ENCODE peak calls at places on chromosomes 4 and X, in four cellular contexts. J, Q, H and O are unnamed samples.

GRCh38 chr4:125070869-125071268 is 243.9 kb upstream of the FAT4 start:
- DNase-seq in J (no peak), Q (no peak), H (no peak), O (no peak)

GRCh38 chrX:55867254-55867653 is 149.7 kb downstream of the RRAGB start:
- DNase-seq in J (no peak), Q (no peak), H (peak), O (no peak)

GRCh38 chr4:88604978-88605678 is 12.8 kb downstream of the HERC3 start:
- DNase-seq in J (no peak), Q (no peak), H (no peak), O (no peak)

GRCh38 chr4:71064521-71064920 is 71.1 kb downstream of the DCK start:
- DNase-seq in J (no peak), Q (no peak), H (no peak), O (no peak)

GRCh38 chr4:38788327-38788726 is 5.5 kb upstream of the TLR10 start:
- DNase-seq in J (no peak), Q (no peak), H (no peak), O (no peak)

GRCh38 chrX:111445485-111445884 is 33.5 kb upstream of the DCX start:
- DNase-seq in J (peak), Q (peak), H (no peak), O (no peak)

GRCh38 chr4:1180663-1181062 is 8.3 kb upstream of the SPON2 start:
- DNase-seq in J (no peak), Q (no peak), H (no peak), O (no peak)

GRCh38 chrX:123086768-123087167 is 97.3 kb upstream of the GRIA3 start:
- DNase-seq in J (no peak), Q (no peak), H (no peak), O (no peak)

GRCh38 chr4:102560115-102560514 is 59.0 kb downstream of the NFKB1 start:
- DNase-seq in J (no peak), Q (no peak), H (no peak), O (no peak)

GRCh38 chr4:151641167-151641566 is 119.6 kb downstream of the GATB start:
- DNase-seq in J (no peak), Q (peak), H (no peak), O (no peak)

GRCh38 chr4:105196523-105197145 is 50.0 kb downstream of the TET2 start:
- DNase-seq in J (peak), Q (no peak), H (peak), O (no peak)

GRCh38 chr4:124018383-124019317 is 622.1 kb downstream of the SPRY1 start:
- DNase-seq in J (no peak), Q (peak), H (peak), O (no peak)

GRCh38 chr4:139596680-139597279 is 40.8 kb upstream of the SETD7 start:
- DNase-seq in J (no peak), Q (no peak), H (no peak), O (no peak)

GRCh38 chrX:40402771-40403533 is 177.8 kb upstream of the ATP6AP2 start:
- DNase-seq in J (peak), Q (no peak), H (no peak), O (no peak)

GRCh38 chr4:6338175-6338950 is 68.7 kb downstream of the WFS1 start:
- DNase-seq in J (no peak), Q (no peak), H (no peak), O (no peak)

GRCh38 chr4:57850141-57850540 is 740.0 kb upstream of the IGFBP7 start:
- DNase-seq in J (no peak), Q (no peak), H (no peak), O (no peak)

GRCh38 chrX:153400146-153401132 is 711 bp downstream of the PNMA6E start:
- DNase-seq in J (peak), Q (peak), H (no peak), O (peak)

GRCh38 chr4:6324999-6325790 is 55.5 kb downstream of the WFS1 start:
- DNase-seq in J (no peak), Q (no peak), H (no peak), O (no peak)

GRCh38 chr4:16102356-16102755 is 18.5 kb upstream of the PROM1 start:
- DNase-seq in J (no peak), Q (no peak), H (no peak), O (no peak)

DNA sequence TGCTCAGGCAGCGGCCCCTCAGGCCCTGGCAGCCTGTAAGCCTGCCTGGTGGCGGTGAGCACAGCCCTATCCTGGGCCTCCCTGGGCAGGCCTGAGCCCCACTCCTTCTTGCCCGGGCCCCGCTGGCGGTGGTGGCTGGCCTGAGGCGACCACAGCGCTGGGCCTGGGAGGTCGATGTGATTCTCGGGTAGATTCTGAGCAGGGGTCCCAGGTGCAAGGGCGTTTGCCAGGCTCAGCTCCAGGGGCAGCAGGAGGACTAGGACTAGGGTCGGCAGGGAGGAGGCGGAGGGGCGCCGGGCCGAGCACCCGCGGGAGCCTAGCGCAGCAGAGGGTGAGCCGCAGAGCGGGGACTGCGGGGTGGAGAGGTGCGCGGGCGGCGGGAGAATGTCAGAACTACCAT is 17.0 kb downstream of the FAM9A start:
- DNase-seq in J (no peak), Q (no peak), H (no peak), O (no peak)
- TF ChIP-seq MAX in J (no peak), Q (no peak), H (no peak), O (no peak)

GRCh38 chr4:117983541-117984451 is 50.5 kb upstream of the NDST3 start:
- DNase-seq in J (no peak), Q (no peak), H (no peak), O (no peak)
- TF ChIP-seq TCF7 in J (no peak), Q (no peak), H (no peak), O (no peak)

DNA sequence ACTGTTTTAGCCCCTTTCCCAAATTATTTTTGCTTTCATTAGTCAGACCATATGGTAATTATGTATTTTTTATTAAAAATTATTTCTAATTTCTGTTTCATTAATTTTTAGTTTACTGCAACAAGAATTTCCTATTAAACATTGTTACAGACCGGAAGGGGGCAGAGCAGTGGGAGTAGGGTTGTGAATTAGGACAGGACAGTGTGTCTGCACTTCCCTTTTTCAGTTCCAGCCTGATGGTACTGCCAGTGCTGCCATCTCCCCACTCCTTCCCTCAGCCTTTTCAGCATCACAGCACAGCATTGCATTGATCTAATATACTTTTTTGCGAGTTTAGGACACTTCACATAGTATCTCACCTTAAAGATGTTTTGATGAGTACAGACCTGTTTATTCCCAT is 76.5 kb downstream of the STIM2 start:
- DNase-seq in J (peak), Q (no peak), H (no peak), O (no peak)
- TF ChIP-seq CTCF in J (peak), Q (no peak), H (peak), O (no peak)

GRCh38 chr4:2799971-2800690 is 7.2 kb downstream of the SH3BP2 start:
- DNase-seq in J (no peak), Q (no peak), H (no peak), O (no peak)
- TF ChIP-seq MAX in J (no peak), Q (no peak), H (no peak), O (no peak)

GRCh38 chr4:44563496-44563895 is 87.9 kb downstream of the YIPF7 start:
- DNase-seq in J (no peak), Q (no peak), H (no peak), O (no peak)
- TF ChIP-seq TCF7 in J (no peak), Q (no peak), H (no peak), O (no peak)

GRCh38 chr4:4572821-4573220 is 31.0 kb upstream of the STX18 start:
- DNase-seq in J (no peak), Q (no peak), H (no peak), O (no peak)

GRCh38 chr4:4574792-4575191 is 32.9 kb upstream of the STX18 start:
- DNase-seq in J (no peak), Q (no peak), H (no peak), O (no peak)

GRCh38 chr4:4577359-4577875 is 35.6 kb upstream of the STX18 start:
- DNase-seq in J (no peak), Q (no peak), H (no peak), O (no peak)

GRCh38 chr4:4574052-4574451 is 32.2 kb upstream of the STX18 start:
- DNase-seq in J (no peak), Q (no peak), H (no peak), O (no peak)

GRCh38 chr4:4575284-4576211 is 33.7 kb upstream of the STX18 start:
- DNase-seq in J (peak), Q (no peak), H (peak), O (peak)
- TF ChIP-seq CTCF in J (peak), Q (no peak), H (peak), O (no peak)

DNA sequence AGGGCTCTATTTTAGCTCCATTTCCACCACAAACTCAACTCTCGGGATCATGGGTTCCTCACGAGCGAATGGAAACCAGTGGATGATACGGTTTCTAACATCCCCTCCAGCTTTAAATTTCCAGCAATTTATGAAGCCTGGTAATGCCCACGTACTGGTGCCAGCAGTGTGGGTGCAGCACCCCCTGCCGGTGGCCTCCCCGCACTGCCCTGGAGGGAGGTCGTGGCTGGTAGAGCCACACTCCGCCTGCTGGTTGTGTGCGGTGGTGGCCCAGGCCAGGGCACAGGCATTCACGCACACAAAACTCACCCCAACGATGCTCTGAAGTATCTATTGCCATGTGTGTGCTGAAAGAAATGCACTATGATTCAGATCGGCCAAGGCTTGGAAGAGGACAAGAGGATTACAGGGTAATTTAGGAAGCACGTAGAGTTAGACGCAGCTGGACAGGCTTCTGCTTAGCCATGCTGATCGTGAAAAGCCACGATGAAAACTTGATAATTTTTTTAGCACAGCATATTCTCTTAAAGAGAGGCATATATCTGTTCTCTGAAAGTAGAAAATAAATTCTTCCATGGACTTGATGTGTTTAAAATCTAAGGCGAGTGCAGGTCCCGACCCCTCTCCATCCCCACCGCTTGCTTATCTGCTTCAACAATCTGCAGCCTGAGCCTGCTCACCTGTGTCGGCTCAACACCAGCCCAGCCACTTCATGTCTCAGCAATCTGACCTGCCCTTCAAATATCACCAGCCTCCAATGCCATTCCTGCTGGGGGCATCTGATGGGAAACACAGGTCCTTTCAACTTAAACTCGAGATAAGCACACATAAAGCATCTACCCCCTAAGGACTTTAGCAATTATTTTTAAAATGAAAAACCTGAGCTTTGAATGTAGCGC is 59.1 kb downstream of the SCD5 start:
- DNase-seq in J (peak), Q (peak), H (peak), O (peak)
- TF ChIP-seq MAX in J (no peak), Q (no peak), H (no peak), O (no peak)